ENCODE peak calls at places on chromosomes 11 and 22, in five cellular contexts. G is left ventricle myocardium inferior, V is B cell, L is GM12865, H is thyroid gland. R is an unnamed sample.

GRCh38 chr11:2099523-2100316 is 39.5 kb downstream of the IGF2 start:
- DNase-seq in G (no peak), V (no peak), L (no peak), H (peak), R (no peak)

GRCh38 chr11:10622108-10622507 is 53.6 kb upstream of the LYVE1 start:
- DNase-seq in G (no peak), V (no peak), L (no peak), H (no peak), R (no peak)

GRCh38 chr11:55697817-55698216 is 35.8 kb downstream of the OR4C6 start:
- DNase-seq in G (no peak), V (no peak), L (peak), H (no peak), R (no peak)

GRCh38 chr22:29203883-29204282 is 1.8 kb upstream of the EMID1 start:
- DNase-seq in G (no peak), V (no peak), L (no peak), H (no peak), R (no peak)

GRCh38 chr11:15159085-15159484 is 44.4 kb downstream of the INSC start:
- DNase-seq in G (no peak), V (no peak), L (peak), H (no peak), R (no peak)

GRCh38 chr11:112882494-112883381 is 78.5 kb upstream of the NCAM1 start:
- DNase-seq in G (peak), V (no peak), L (no peak), H (no peak), R (no peak)

GRCh38 chr11:36356201-36356600 is 60.1 kb downstream of the PRR5L start:
- DNase-seq in G (no peak), V (peak), L (peak), H (no peak), R (no peak)

GRCh38 chr11:116366451-116366850 is 406.3 kb downstream of the BUD13 start:
- DNase-seq in G (no peak), V (no peak), L (no peak), H (no peak), R (no peak)

GRCh38 chr11:26993965-26994446 is at the start of gene FIBIN:
- DNase-seq in G (peak), V (no peak), L (no peak), H (peak), R (no peak)

GRCh38 chr11:131888230-131888826 is 517.9 kb downstream of the NTM start:
- DNase-seq in G (no peak), V (no peak), L (no peak), H (no peak), R (no peak)

GRCh38 chr11:118673361-118674093 is 5.9 kb downstream of the TREH start:
- DNase-seq in G (no peak), V (no peak), L (no peak), H (no peak), R (no peak)

GRCh38 chr11:112584674-112585073 is 324.0 kb upstream of the PLET1 start:
- DNase-seq in G (no peak), V (no peak), L (peak), H (no peak), R (peak)

GRCh38 chr11:77345621-77346020 is 44.1 kb upstream of the GDPD4 start:
- DNase-seq in G (no peak), V (no peak), L (no peak), H (no peak), R (no peak)

GRCh38 chr22:22408731-22409696 is 99.5 kb downstream of the ZNF280B start:
- DNase-seq in G (no peak), V (peak), L (peak), H (peak), R (peak)

GRCh38 chr11:70230151-70230839 is 27.2 kb downstream of the FADD start:
- DNase-seq in G (no peak), V (no peak), L (no peak), H (no peak), R (no peak)

GRCh38 chr11:36149538-36150242 is 139.5 kb downstream of the COMMD9 start:
- DNase-seq in G (no peak), V (no peak), L (peak), H (peak), R (peak)

GRCh38 chr11:1830119-1830499 is 4.7 kb upstream of the SYT8 start:
- DNase-seq in G (no peak), V (no peak), L (no peak), H (no peak), R (no peak)

GRCh38 chr11:86869966-86870570 is 69.7 kb downstream of the PRSS23 start:
- DNase-seq in G (peak), V (peak), L (peak), H (peak), R (peak)

GRCh38 chr11:68033708-68034045 is 3.2 kb downstream of the NDUFS8 start:
- DNase-seq in G (peak), V (no peak), L (no peak), H (no peak), R (no peak)

GRCh38 chr11:125931116-125931515 is 14.7 kb upstream of the VSIG10L2 start:
- DNase-seq in G (no peak), V (no peak), L (no peak), H (peak), R (no peak)

GRCh38 chr11:78715639-78716311 is 141.1 kb upstream of the NARS2 start:
- DNase-seq in G (no peak), V (no peak), L (peak), H (peak), R (peak)

GRCh38 chr11:35322321-35322979 is 96.9 kb downstream of the SLC1A2 start:
- DNase-seq in G (no peak), V (no peak), L (no peak), H (no peak), R (no peak)

GRCh38 chr11:89477175-89477574 is 14.0 kb downstream of the NOX4 start:
- DNase-seq in G (no peak), V (no peak), L (no peak), H (peak), R (no peak)

GRCh38 chr11:98099371-98099770 is 921.4 kb upstream of the CNTN5 start:
- DNase-seq in G (no peak), V (no peak), L (no peak), H (no peak), R (no peak)

GRCh38 chr11:48066881-48067800 is 86.8 kb downstream of the PTPRJ start:
- DNase-seq in G (no peak), V (peak), L (no peak), H (no peak), R (no peak)

GRCh38 chr11:134145715-134146114 is 76.8 kb downstream of the JAM3 start:
- DNase-seq in G (no peak), V (no peak), L (no peak), H (no peak), R (no peak)

GRCh38 chr11:12949456-12949855 is 59.7 kb upstream of the RASSF10 start:
- DNase-seq in G (no peak), V (no peak), L (no peak), H (no peak), R (no peak)

GRCh38 chr22:22080270-22080669 is 97.7 kb upstream of the TOP3B start:
- DNase-seq in G (no peak), V (no peak), L (no peak), H (no peak), R (no peak)

GRCh38 chr11:127059286-127060200 is 59.0 kb upstream of the KIRREL3 start:
- DNase-seq in G (no peak), V (no peak), L (no peak), H (no peak), R (no peak)

GRCh38 chr11:67118059-67118766 is 850 bp upstream of the KDM2A start:
- DNase-seq in G (peak), V (peak), L (peak), H (peak), R (peak)

GRCh38 chr11:37527545-37527944 is 929.5 kb upstream of the RAG2 start:
- DNase-seq in G (no peak), V (no peak), L (no peak), H (no peak), R (no peak)

GRCh38 chr22:35102663-35103062 is 36.7 kb downstream of the ISX start:
- DNase-seq in G (no peak), V (no peak), L (peak), H (no peak), R (no peak)

DNA sequence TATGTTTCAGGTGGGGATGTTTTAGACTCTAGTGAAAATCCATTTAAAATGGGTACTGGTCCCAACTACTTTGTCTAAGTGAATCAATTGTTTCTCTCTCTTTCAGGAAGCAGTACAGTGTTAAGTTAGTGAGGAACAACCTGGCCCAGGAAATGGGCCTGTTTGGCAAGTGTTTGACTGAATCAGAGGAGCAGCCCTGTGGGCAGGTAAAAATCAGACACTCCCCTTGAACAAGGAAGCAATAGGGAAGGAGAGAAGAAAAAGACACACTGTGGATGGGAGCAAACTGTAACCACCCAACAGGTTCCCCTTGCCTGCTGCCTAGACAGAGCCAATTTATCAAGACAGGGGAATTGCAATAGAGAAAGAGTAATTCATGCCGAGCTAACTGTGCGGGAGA is 245.7 kb downstream of the C11orf87 start:
- DNase-seq in G (no peak), V (no peak), L (no peak), H (no peak), R (no peak)
- TF ChIP-seq CTCF in G (no peak), V (no peak), L (no peak), H (no peak), R (no peak)

GRCh38 chr22:37759281-37759680 is 48.5 kb upstream of the GCAT start:
- DNase-seq in G (no peak), V (no peak), L (no peak), H (no peak), R (no peak)

GRCh38 chr22:37757663-37758062 is 50.1 kb upstream of the GCAT start:
- DNase-seq in G (no peak), V (no peak), L (no peak), H (no peak), R (no peak)

GRCh38 chr22:37758698-37759097 is 49.0 kb upstream of the GCAT start:
- DNase-seq in G (no peak), V (no peak), L (no peak), H (no peak), R (no peak)

GRCh38 chr22:37762389-37762836 is 45.3 kb upstream of the GCAT start:
- DNase-seq in G (no peak), V (no peak), L (no peak), H (no peak), R (no peak)

GRCh38 chr22:37760152-37760551 is 47.6 kb upstream of the GCAT start:
- DNase-seq in G (no peak), V (no peak), L (no peak), H (no peak), R (no peak)
- TF ChIP-seq CTCF in G (no peak), V (no peak), L (no peak), H (no peak), R (no peak)

GRCh38 chr11:72584293-72584921 is 89.8 kb downstream of the PDE2A start:
- DNase-seq in G (peak), V (peak), L (no peak), H (peak), R (peak)
- TF ChIP-seq CTCF in G (no peak), V (no peak), L (no peak), H (no peak), R (no peak)

GRCh38 chr11:45021692-45022130 is 71.0 kb upstream of the TP53I11 start:
- DNase-seq in G (peak), V (no peak), L (no peak), H (peak), R (no peak)

GRCh38 chr11:45023065-45023365 is 72.3 kb upstream of the TP53I11 start:
- DNase-seq in G (no peak), V (no peak), L (no peak), H (no peak), R (no peak)

GRCh38 chr11:45022294-45023064 is 71.8 kb upstream of the TP53I11 start:
- DNase-seq in G (no peak), V (no peak), L (no peak), H (no peak), R (no peak)

GRCh38 chr11:45021001-45021400 is 70.3 kb upstream of the TP53I11 start:
- DNase-seq in G (no peak), V (no peak), L (no peak), H (peak), R (no peak)

DNA sequence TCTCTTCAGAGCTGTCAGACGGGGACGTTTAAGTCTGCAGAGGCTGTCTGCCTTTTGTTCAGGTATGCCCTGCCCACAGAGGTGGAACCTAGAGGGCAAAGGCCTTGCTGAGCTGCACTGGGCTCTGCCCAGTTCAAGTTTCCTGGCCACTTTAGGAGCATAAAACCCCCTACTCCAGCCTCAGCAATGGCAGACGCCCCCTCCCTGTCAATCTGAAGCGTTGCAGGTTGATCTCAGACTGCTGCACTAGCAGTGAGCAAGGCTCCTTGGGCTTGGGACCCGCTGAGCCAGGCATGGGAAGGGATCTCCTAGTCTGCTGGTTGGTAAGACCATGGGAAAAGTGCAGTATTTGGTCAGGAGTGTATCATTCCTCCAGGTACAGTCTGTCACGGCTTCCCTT is 66.6 kb upstream of the TP53I11 start:
- DNase-seq in G (no peak), V (no peak), L (no peak), H (no peak), R (no peak)
- TF ChIP-seq CTCF in G (no peak), V (no peak), L (no peak), H (no peak), R (no peak)

GRCh38 chr22:30667486-30668305 is at the start of gene DUSP18:
- DNase-seq in G (peak), V (peak), L (peak), H (peak), R (peak)
- TF ChIP-seq CTCF in G (peak), V (peak), L (peak), H (peak), R (no peak)

GRCh38 chr11:65019824-65020223 is 5.9 kb downstream of the ARL2 start:
- DNase-seq in G (no peak), V (no peak), L (no peak), H (no peak), R (no peak)

GRCh38 chr11:65013692-65014145 is 241 bp upstream of the ARL2 start:
- DNase-seq in G (peak), V (peak), L (peak), H (peak), R (peak)

GRCh38 chr11:65017927-65018326 is 4.0 kb downstream of the ARL2 start:
- DNase-seq in G (no peak), V (no peak), L (no peak), H (no peak), R (no peak)

GRCh38 chr11:65014146-65014960 is at the start of gene ARL2:
- DNase-seq in G (no peak), V (peak), L (no peak), H (no peak), R (peak)

GRCh38 chr11:65016705-65017104 is 2.7 kb downstream of the ARL2 start:
- DNase-seq in G (no peak), V (no peak), L (peak), H (no peak), R (no peak)
- TF ChIP-seq CTCF in G (no peak), V (no peak), L (no peak), H (no peak), R (no peak)

GRCh38 chr22:25235547-25236290 is 16.3 kb downstream of the CRYBB2 start:
- DNase-seq in G (peak), V (peak), L (peak), H (peak), R (peak)
- TF ChIP-seq CTCF in G (peak), V (peak), L (peak), H (peak), R (peak)

GRCh38 chr22:38957808-38958207 is 399 bp downstream of the APOBEC3A start:
- DNase-seq in G (no peak), V (no peak), L (no peak), H (no peak), R (no peak)

GRCh38 chr22:38958359-38958943 is 1.0 kb downstream of the APOBEC3A start:
- DNase-seq in G (no peak), V (no peak), L (no peak), H (no peak), R (no peak)

GRCh38 chr22:38956551-38956950 is 858 bp upstream of the APOBEC3A start:
- DNase-seq in G (no peak), V (no peak), L (no peak), H (no peak), R (no peak)

GRCh38 chr22:38955926-38956325 is 1.5 kb upstream of the APOBEC3A start:
- DNase-seq in G (no peak), V (no peak), L (no peak), H (no peak), R (no peak)

DNA sequence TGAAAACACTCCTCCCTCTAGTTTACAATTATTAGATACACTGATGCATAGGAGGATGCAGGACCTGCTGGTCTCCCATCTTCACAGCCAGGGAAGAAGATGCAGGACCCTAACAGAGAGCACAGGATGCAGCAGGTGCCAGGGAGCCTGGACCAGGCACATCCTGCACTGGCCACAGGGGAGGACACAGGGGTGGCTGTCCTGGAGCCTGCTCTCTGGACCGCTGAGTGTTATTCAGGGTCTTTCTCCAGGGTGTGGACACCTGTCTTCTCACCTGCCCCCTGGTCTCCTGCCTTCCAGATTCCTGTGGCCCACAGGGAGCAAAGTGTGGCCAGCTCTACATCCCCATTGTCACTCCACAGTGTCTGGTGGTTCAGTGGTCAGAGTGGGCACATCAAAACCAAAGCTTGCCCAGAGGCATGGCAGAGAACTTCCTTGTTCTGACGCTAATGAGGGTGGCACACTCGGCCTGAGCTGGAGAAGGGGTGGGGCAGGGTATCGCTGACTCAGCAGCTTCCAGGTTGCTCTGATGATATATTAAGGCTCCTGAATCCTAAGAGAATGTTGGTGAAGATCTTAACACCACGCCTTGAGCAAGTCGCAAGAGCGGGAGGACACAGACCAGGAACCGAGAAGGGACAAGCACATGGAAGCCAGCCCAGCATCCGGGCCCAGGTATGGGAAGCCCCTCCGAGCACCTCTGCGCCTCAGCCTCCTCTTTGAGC is at the start of gene APOBEC3A:
- DNase-seq in G (peak), V (no peak), L (no peak), H (peak), R (peak)
- TF ChIP-seq CTCF in G (no peak), V (no peak), L (no peak), H (no peak), R (no peak)

R was measured in activated CD8-positive, alpha-beta T cell treated with anti-CD3 and anti-CD28 coated beads for 36 hours.